ENCODE peak calls at places on chromosome 7, in nine cellular contexts. D, B, A, P, V, J, Y, U and Z are unnamed samples.

GRCh38 chr7:66146701-66147100 is 32.1 kb downstream of the CRCP start:
- DNase-seq in D (no peak), B (no peak), A (no peak), P (no peak), V (no peak), J (no peak), Y (peak), U (no peak), Z (no peak)

GRCh38 chr7:22173884-22174573 is 182.9 kb downstream of the RAPGEF5 start:
- DNase-seq in D (peak), B (no peak), A (no peak), P (no peak), V (no peak), J (no peak), Y (no peak), U (no peak), Z (no peak)

GRCh38 chr7:40301486-40302065 is 166.8 kb downstream of the SUGCT start:
- DNase-seq in D (no peak), B (no peak), A (no peak), P (no peak), V (no peak), J (no peak), Y (peak), U (no peak), Z (no peak)

GRCh38 chr7:3867847-3868246 is 566.8 kb downstream of the SDK1 start:
- DNase-seq in D (no peak), B (no peak), A (no peak), P (no peak), V (no peak), J (no peak), Y (peak), U (no peak), Z (no peak)

GRCh38 chr7:2394566-2395082 is 8.8 kb upstream of the CHST12 start:
- DNase-seq in D (no peak), B (no peak), A (no peak), P (peak), V (no peak), J (no peak), Y (no peak), U (no peak), Z (no peak)

GRCh38 chr7:104767826-104768536 is 246.0 kb upstream of the KMT2E start:
- DNase-seq in D (no peak), B (no peak), A (no peak), P (no peak), V (no peak), J (no peak), Y (no peak), U (no peak), Z (no peak)

GRCh38 chr7:47520408-47520807 is 61.5 kb downstream of the TNS3 start:
- DNase-seq in D (no peak), B (peak), A (peak), P (peak), V (peak), J (no peak), Y (peak), U (no peak), Z (no peak)

GRCh38 chr7:30596721-30597120 is 2.0 kb downstream of the GARS1 start:
- DNase-seq in D (no peak), B (no peak), A (no peak), P (no peak), V (no peak), J (no peak), Y (peak), U (no peak), Z (no peak)

GRCh38 chr7:2037301-2037804 is 195.4 kb downstream of the MAD1L1 start:
- DNase-seq in D (no peak), B (peak), A (no peak), P (no peak), V (no peak), J (no peak), Y (peak), U (no peak), Z (no peak)

GRCh38 chr7:97844036-97844435 is 28.2 kb downstream of the ASNS start:
- DNase-seq in D (no peak), B (no peak), A (no peak), P (no peak), V (no peak), J (no peak), Y (peak), U (no peak), Z (no peak)

GRCh38 chr7:75645570-75645969 is 93.2 kb downstream of the HIP1 start:
- DNase-seq in D (no peak), B (no peak), A (no peak), P (no peak), V (no peak), J (no peak), Y (no peak), U (no peak), Z (no peak)

GRCh38 chr7:75642810-75643486 is 95.8 kb downstream of the HIP1 start:
- DNase-seq in D (peak), B (no peak), A (no peak), P (no peak), V (peak), J (no peak), Y (peak), U (peak), Z (no peak)

GRCh38 chr7:75646551-75647102 is 92.1 kb downstream of the HIP1 start:
- DNase-seq in D (no peak), B (no peak), A (no peak), P (no peak), V (no peak), J (no peak), Y (no peak), U (no peak), Z (no peak)

GRCh38 chr7:75647709-75648438 is 90.9 kb downstream of the HIP1 start:
- DNase-seq in D (no peak), B (no peak), A (no peak), P (no peak), V (no peak), J (no peak), Y (no peak), U (no peak), Z (no peak)

DNA sequence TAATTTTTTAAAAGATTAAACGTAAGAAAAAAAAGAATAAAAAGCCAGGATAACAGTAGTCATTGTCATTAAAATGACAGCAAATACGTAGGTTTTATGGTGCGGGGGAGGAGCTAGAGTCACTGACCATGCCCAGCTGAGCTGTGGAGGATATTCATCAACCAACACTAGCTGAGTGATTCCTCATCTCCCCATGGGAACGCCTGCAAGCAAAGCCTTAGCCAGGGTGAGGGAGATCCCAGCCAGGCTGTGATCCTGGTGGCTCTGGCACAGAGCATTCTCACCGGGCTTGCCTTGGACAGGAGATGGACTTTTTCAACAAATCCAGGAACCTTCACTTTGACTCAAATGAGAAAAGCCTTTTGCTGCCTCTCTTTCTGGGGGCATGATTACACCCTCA is 94.1 kb downstream of the HIP1 start:
- DNase-seq in D (no peak), B (no peak), A (no peak), P (no peak), V (no peak), J (no peak), Y (no peak), U (no peak), Z (no peak)
- TF ChIP-seq POLR2A in D (no peak), B (no peak), A (no peak), P (no peak), V (no peak), J (no peak), Y (no peak), U (no peak), Z (no peak)

DNA sequence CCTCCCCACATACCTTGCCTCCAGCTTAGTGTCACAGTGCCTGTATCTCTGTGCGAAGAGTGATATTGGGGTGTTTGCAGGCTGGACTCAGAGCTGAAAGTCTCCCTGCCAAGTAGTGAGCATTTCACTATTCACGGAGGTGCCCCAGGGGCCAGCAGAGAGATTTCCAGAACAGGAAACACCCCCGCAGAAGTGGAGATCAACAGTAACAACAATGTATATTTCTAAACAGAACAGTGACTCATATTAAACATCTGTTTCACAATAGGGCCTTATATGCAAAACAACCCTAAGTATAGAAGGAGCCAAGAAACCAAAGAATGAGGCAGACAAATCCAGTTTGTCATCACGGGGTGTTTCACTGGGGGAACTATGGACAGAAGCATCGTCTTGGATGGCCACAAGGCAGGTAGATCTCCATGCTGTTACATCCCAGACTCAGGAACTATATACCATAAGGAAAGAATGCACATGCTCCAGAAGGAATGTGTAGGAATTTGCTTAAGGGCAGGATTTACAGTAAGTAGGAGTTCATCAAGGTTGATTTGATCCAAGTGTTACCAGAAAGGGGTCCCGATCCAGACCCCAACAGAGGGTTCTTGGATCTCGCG is 29.3 kb upstream of the CCL24 start:
- DNase-seq in D (peak), B (no peak), A (no peak), P (no peak), V (peak), J (no peak), Y (peak), U (no peak), Z (peak)
- TF ChIP-seq POLR2A in D (peak), B (no peak), A (no peak), P (no peak), V (no peak), J (no peak), Y (no peak), U (peak), Z (no peak)

DNA sequence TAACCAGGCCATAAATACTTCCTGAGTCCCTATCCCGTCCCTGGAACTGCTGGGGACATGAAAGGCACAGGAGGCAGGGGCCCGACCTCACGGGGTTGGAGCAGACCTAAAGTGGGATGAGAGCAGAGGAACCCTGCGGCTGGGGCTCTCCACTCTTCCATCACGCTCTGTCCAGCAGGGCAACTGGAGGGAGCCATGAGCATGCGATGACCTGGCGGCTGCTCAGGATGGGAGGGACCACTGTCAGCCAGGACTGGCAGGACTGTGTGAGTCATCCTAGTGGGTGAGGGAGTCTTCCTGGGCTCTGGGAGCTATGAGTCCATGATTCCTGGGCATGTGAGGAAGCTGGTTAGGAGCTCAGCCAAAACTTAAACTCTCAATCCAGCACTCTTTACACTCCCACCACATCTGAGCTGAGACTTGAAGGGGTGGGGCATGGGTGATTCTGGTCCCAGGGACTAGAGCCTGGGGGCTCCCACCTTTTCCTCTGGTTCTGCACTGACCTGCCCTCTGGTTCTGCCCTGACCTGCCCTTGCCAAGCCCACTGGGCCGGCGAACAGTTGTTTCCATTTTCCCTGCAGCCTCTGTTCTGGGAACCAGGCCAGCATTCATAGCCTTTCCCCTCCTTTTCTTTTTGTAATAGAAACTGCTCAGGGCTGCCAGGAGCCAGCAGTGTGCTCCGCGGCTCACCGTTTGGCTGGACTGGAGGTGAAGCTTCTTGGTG is 47.1 kb downstream of the SYPL1 start:
- DNase-seq in D (no peak), B (peak), A (peak), P (peak), V (peak), J (no peak), Y (peak), U (no peak), Z (peak)
- TF ChIP-seq POLR2A in D (no peak), B (no peak), A (no peak), P (no peak), V (no peak), J (peak), Y (no peak), U (peak), Z (peak)

GRCh38 chr7:149197675-149198074 is 2.3 kb downstream of the ZNF282 start:
- DNase-seq in D (no peak), B (peak), A (no peak), P (no peak), V (no peak), J (no peak), Y (no peak), U (no peak), Z (no peak)

GRCh38 chr7:149196705-149197171 is 1.4 kb downstream of the ZNF282 start:
- DNase-seq in D (no peak), B (peak), A (no peak), P (no peak), V (no peak), J (no peak), Y (no peak), U (no peak), Z (peak)

GRCh38 chr7:149194799-149195179 is 557 bp upstream of the ZNF282 start:
- DNase-seq in D (no peak), B (peak), A (no peak), P (no peak), V (no peak), J (no peak), Y (no peak), U (no peak), Z (no peak)

GRCh38 chr7:149196151-149196704 is 882 bp downstream of the ZNF282 start:
- DNase-seq in D (no peak), B (peak), A (no peak), P (no peak), V (no peak), J (no peak), Y (no peak), U (no peak), Z (no peak)

DNA sequence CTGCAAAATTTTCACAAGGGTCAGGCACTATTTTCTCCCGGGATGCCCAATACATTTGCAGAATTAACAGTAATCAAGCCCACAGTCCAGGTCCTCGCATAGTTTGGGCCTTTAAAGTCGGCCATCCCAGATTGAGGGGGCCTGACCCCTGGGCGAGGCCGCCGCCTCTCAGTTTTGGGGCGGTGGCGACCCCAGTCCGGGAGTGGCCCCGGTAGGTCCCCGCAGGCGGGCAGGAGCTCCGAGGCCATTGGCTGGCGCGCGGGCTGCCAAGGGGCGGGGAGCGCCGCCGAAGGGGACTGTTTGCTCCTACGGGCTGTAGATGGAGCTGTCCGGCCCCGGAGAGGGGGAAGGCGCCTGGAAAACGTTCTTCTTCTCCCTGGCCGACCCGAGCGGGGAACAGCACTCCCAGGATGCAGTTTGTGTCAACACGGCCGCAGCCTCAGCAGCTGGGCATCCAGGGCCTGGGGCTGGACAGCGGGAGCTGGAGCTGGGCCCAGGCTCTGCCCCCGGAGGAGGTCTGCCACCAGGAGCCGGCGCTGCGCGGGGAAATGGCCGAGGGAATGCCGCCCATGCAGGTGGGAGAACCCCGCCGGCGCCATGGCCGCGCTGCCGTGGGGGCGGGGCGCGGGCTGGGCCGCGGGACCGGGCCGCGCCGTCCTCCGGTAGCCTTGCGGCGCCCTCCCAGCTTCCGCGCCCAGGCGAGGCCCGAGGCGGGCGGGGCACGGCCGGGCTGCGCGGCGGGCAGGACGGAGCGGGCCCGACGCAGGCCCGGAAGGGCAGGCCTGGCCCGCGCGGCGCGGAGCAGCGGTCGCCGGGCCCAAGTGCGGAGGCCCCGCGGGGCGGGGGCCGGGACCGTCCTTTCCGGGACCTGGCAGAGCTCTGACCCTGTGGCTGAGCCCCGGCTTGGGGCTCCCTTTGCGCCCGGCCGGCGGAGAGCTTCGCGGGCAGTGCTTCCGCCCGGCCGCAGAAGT is at the start of gene ZNF282:
- DNase-seq in D (peak), B (peak), A (peak), P (peak), V (peak), J (peak), Y (peak), U (peak), Z (peak)
- TF ChIP-seq POLR2A in D (peak), B (no peak), A (no peak), P (peak), V (peak), J (peak), Y (peak), U (peak), Z (peak)

GRCh38 chr7:155363852-155364600 is 66.3 kb downstream of the INSIG1 start:
- DNase-seq in D (no peak), B (no peak), A (no peak), P (no peak), V (no peak), J (no peak), Y (no peak), U (no peak), Z (no peak)
- TF ChIP-seq POLR2A in D (no peak), B (no peak), A (no peak), P (no peak), V (no peak), J (no peak), Y (no peak), U (no peak), Z (no peak)

GRCh38 chr7:37920305-37920618 is 178 bp upstream of the EPDR1 start:
- DNase-seq in D (no peak), B (no peak), A (no peak), P (no peak), V (no peak), J (no peak), Y (no peak), U (no peak), Z (no peak)

GRCh38 chr7:37921340-37921805 is 933 bp downstream of the EPDR1 start:
- DNase-seq in D (no peak), B (no peak), A (no peak), P (peak), V (peak), J (no peak), Y (no peak), U (no peak), Z (peak)

GRCh38 chr7:37918526-37918925 is 1.9 kb upstream of the SFRP4 start:
- DNase-seq in D (no peak), B (no peak), A (no peak), P (no peak), V (no peak), J (no peak), Y (no peak), U (no peak), Z (no peak)

GRCh38 chr7:37921876-37922275 is 1.4 kb downstream of the EPDR1 start:
- DNase-seq in D (no peak), B (no peak), A (no peak), P (no peak), V (no peak), J (no peak), Y (no peak), U (no peak), Z (no peak)

GRCh38 chr7:37920619-37921339 is at the start of gene EPDR1:
- DNase-seq in D (no peak), B (peak), A (peak), P (peak), V (peak), J (no peak), Y (no peak), U (no peak), Z (peak)
- TF ChIP-seq POLR2A in D (peak), B (no peak), A (no peak), P (no peak), V (peak), J (no peak), Y (no peak), U (peak), Z (peak)

GRCh38 chr7:100158229-100159098 is at the start of gene TRAPPC14:
- DNase-seq in D (no peak), B (peak), A (peak), P (peak), V (peak), J (peak), Y (peak), U (peak), Z (peak)
- TF ChIP-seq POLR2A in D (peak), B (peak), A (peak), P (peak), V (no peak), J (peak), Y (no peak), U (peak), Z (peak)

GRCh38 chr7:120950539-120951308 is at the start of gene ING3:
- DNase-seq in D (peak), B (peak), A (peak), P (peak), V (peak), J (peak), Y (peak), U (peak), Z (peak)
- TF ChIP-seq POLR2A in D (peak), B (no peak), A (no peak), P (peak), V (no peak), J (peak), Y (peak), U (peak), Z (peak)